ENCODE peak calls at places on chromosomes 4 and X, in seven cellular contexts. K, L, D, F, V, I and Z are unnamed samples.

GRCh38 chr4:170124391-170124790 is 34.6 kb upstream of the AADAT start:
- DNase-seq in K (no peak), L (no peak), D (no peak), F (no peak), V (no peak), I (no peak), Z (no peak)

GRCh38 chr4:39256436-39256835 is 74.1 kb downstream of the WDR19 start:
- DNase-seq in K (no peak), L (peak), D (no peak), F (peak), V (no peak), I (peak), Z (no peak)

GRCh38 chrX:42678133-42678532 is 99.8 kb downstream of the PPP1R2C start:
- DNase-seq in K (no peak), L (peak), D (peak), F (no peak), V (no peak), I (peak), Z (no peak)

GRCh38 chr4:5572114-5572513 is 136.2 kb downstream of the EVC2 start:
- DNase-seq in K (no peak), L (peak), D (no peak), F (no peak), V (no peak), I (peak), Z (no peak)

GRCh38 chr4:7427326-7428260 is 7.1 kb downstream of the PSAPL1 start:
- DNase-seq in K (no peak), L (no peak), D (no peak), F (no peak), V (no peak), I (no peak), Z (no peak)

GRCh38 chrX:12894074-12894691 is 12.2 kb upstream of the TLR8 start:
- DNase-seq in K (peak), L (peak), D (peak), F (peak), V (no peak), I (peak), Z (no peak)

GRCh38 chrX:18874560-18875255 is 109.2 kb downstream of the PHKA2 start:
- DNase-seq in K (no peak), L (no peak), D (no peak), F (no peak), V (no peak), I (no peak), Z (no peak)

GRCh38 chr4:10623241-10623640 is 61.3 kb downstream of the CLNK start:
- DNase-seq in K (no peak), L (no peak), D (no peak), F (peak), V (no peak), I (no peak), Z (no peak)

GRCh38 chr4:183935355-183936005 is 30.4 kb downstream of the STOX2 start:
- DNase-seq in K (no peak), L (no peak), D (no peak), F (no peak), V (no peak), I (no peak), Z (no peak)

GRCh38 chr4:78242071-78242470 is 184.9 kb downstream of the FRAS1 start:
- DNase-seq in K (no peak), L (no peak), D (no peak), F (peak), V (no peak), I (no peak), Z (no peak)

GRCh38 chr4:186260504-186261448 is 5.2 kb upstream of the F11 start:
- DNase-seq in K (no peak), L (no peak), D (no peak), F (no peak), V (no peak), I (no peak), Z (no peak)

GRCh38 chr4:39255266-39255665 is 72.9 kb downstream of the WDR19 start:
- DNase-seq in K (no peak), L (peak), D (peak), F (peak), V (no peak), I (no peak), Z (no peak)

GRCh38 chr4:102042843-102043802 is 252.6 kb downstream of the BANK1 start:
- DNase-seq in K (no peak), L (no peak), D (no peak), F (no peak), V (no peak), I (no peak), Z (no peak)

GRCh38 chr4:56786955-56787354 is 34.5 kb downstream of the SPINK2 start:
- DNase-seq in K (no peak), L (peak), D (no peak), F (peak), V (peak), I (peak), Z (no peak)

GRCh38 chr4:182338059-182338458 is 94.9 kb downstream of the TENM3 start:
- DNase-seq in K (no peak), L (peak), D (no peak), F (no peak), V (no peak), I (no peak), Z (no peak)

GRCh38 chr4:24799196-24799543 is 3.8 kb downstream of the SOD3 start:
- DNase-seq in K (no peak), L (no peak), D (no peak), F (no peak), V (no peak), I (no peak), Z (no peak)

GRCh38 chr4:71595576-71596108 is 188.2 kb downstream of the GC start:
- DNase-seq in K (no peak), L (no peak), D (no peak), F (no peak), V (no peak), I (peak), Z (no peak)

GRCh38 chr4:1612278-1613098 is 71.6 kb downstream of the FAM53A start:
- DNase-seq in K (no peak), L (no peak), D (no peak), F (no peak), V (no peak), I (no peak), Z (no peak)

GRCh38 chrX:47707031-47707780 is 48.2 kb upstream of the UXT start:
- DNase-seq in K (no peak), L (peak), D (no peak), F (no peak), V (no peak), I (peak), Z (no peak)

GRCh38 chr4:20249333-20249732 is 2.4 kb upstream of the SLIT2 start:
- DNase-seq in K (no peak), L (peak), D (peak), F (peak), V (no peak), I (peak), Z (no peak)

GRCh38 chr4:26410385-26411293 is 79.6 kb downstream of the CCKAR start:
- DNase-seq in K (no peak), L (peak), D (peak), F (peak), V (peak), I (peak), Z (peak)

GRCh38 chr4:126354784-126355183 is 1040.0 kb downstream of the FAT4 start:
- DNase-seq in K (no peak), L (peak), D (no peak), F (no peak), V (no peak), I (no peak), Z (no peak)

GRCh38 chrX:1899841-1900240 is 285.0 kb downstream of the ASMT start:
- DNase-seq in K (no peak), L (no peak), D (no peak), F (no peak), V (no peak), I (no peak), Z (no peak)

GRCh38 chr4:149911371-149911770 is 95.7 kb upstream of the IQCM start:
- DNase-seq in K (no peak), L (no peak), D (no peak), F (no peak), V (no peak), I (no peak), Z (no peak)